ENCODE peak calls at places on chromosomes 1 and 21, in five cellular contexts. D is A549, Z is HepG2, J is GM12878, G is H1. B is an unnamed sample.

GRCh38 chr1:168236836-168237611 is 11.2 kb downstream of the SFT2D2 start:
- DNase-seq in D (no peak), Z (no peak), J (no peak), G (no peak), B (no peak)

GRCh38 chr1:74505133-74505532 is 7.3 kb downstream of the LRRC53 start:
- DNase-seq in D (no peak), Z (no peak), J (no peak), G (no peak), B (no peak)

GRCh38 chr1:243343970-243344749 is 88.3 kb downstream of the SDCCAG8 start:
- DNase-seq in D (peak; percentile 25), Z (peak; percentile 43), J (peak; percentile 20), G (no peak), B (peak; percentile 61)

GRCh38 chr21:45983981-45984551 is 2.5 kb downstream of the COL6A1 start:
- DNase-seq in D (no peak), Z (no peak), J (no peak), G (no peak), B (peak; percentile 63)

GRCh38 chr1:10867138-10867721 is 70.8 kb upstream of the CASZ1 start:
- DNase-seq in D (peak; percentile 24), Z (no peak), J (no peak), G (peak; percentile 90), B (peak; percentile 78)

GRCh38 chr1:156583821-156584622 is 4.5 kb downstream of the TTC24 start:
- DNase-seq in D (peak; percentile 85), Z (peak; percentile 40), J (no peak), G (peak; percentile 88), B (peak; percentile 83)

GRCh38 chr1:29974345-29974744 is 738.0 kb downstream of the PTPRU start:
- DNase-seq in D (peak; percentile 44), Z (peak; percentile 4), J (no peak), G (peak; percentile 44), B (no peak)

GRCh38 chr1:64759968-64760367 is 15.1 kb downstream of the RAVER2 start:
- DNase-seq in D (no peak), Z (no peak), J (no peak), G (no peak), B (no peak)

GRCh38 chr1:173418107-173418985 is 58.8 kb upstream of the PRDX6 start:
- DNase-seq in D (no peak), Z (no peak), J (peak; percentile 72), G (no peak), B (no peak)

GRCh38 chr1:234546890-234547788 is 62.8 kb downstream of the IRF2BP2 start:
- DNase-seq in D (no peak), Z (no peak), J (no peak), G (no peak), B (peak; percentile 63)

GRCh38 chr1:234478481-234479309 is at the start of gene TARBP1:
- DNase-seq in D (peak; percentile 86), Z (peak; percentile 66), J (no peak), G (peak; percentile 82), B (peak; percentile 92)

GRCh38 chr1:9225411-9225785 is 9.2 kb upstream of the H6PD start:
- DNase-seq in D (no peak), Z (no peak), J (no peak), G (no peak), B (no peak)

DNA sequence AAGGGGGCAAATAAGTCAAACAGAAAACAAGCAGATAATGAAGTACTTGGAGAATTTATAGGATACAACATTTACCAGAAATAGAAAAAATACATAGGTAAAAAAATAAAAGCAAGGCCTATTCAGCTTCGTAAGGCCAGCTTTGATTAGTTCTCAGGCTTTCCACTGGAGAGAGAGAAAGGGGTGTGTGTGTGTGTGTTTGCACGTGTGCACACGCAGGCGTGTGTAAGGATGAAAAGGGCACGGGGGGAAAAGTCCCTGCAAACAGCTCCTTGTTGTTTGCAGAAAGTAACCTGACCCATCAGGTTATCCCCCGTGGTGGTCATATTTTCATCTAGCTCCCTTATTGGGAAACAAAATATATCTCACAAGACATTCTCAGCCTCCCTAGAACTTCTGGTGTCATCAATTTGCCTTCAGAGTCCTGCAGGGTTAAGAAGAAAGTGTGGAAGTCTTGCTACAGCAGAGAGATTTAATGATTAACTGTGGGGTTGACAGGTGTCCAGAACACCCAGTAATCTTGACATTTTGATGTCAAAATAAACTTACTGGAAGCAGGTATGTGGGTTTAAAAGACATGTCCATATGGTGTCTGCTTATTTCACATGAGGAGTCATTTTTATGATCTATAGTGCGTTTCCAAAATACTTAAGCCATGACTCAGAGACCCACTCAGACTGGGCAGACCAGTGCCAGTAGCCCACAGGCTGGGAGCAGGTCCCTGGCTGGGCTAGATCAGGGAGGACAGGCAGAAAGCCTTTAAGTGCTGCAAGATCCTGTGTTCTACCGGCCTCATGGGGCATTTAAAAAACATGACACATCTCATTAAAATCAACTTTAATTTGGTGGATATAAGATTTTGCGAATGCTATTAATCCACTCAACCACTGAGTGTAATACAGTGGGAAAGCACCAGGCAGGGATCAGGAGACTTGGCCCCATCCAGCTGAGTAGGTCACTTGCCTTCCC is 487.6 kb upstream of the CAMK1G start:
- DNase-seq in D (peak; percentile 36), Z (no peak), J (no peak), G (no peak), B (no peak)
- TF ChIP-seq KDM1A in D (no peak), Z (no peak), J (no peak), G (no peak), B (no peak)

DNA sequence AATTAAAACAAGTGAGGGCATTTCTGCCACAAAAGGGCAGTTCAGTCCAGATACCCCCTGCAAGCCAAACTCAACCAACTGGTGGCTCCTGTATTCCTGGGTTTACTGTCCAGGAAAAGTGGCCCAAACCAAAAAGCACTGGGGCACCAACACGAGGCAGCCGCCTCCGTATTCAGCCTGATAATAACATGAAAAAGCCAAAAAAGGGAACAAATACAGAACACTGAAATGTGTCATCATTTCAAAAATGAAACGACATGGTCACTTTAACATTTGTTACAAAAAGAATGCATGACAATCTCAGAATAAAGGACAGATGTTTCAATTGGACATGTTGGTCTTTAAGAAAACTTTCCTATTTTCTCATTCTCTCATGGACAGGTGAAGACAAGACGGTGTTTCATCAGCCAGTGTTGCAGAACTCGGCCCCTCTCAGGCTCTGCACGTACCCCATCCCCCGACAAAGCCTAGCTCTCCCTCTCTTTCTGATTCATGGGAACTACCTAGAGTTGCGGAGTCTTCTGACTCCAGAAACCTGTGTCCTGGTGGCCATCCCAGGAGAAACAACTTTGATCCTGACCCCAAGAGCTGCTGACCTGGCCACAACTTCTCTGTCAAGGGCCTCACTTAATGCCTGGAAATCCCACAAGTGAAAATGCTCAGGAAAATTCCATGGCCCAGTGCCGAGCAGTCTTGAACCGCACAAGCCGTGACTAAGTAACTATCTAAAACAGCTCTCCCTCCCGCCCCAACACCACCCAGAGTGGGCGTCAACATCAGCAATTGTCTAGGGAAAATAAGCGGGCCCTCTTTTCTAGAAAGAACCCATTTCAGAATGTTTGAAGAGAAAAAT is 27.1 kb downstream of the ZBTB17 start:
- DNase-seq in D (no peak), Z (no peak), J (no peak), G (no peak), B (peak; percentile 72)
- TF ChIP-seq KDM1A in D (no peak), Z (no peak), J (no peak), G (no peak), B (no peak)

DNA sequence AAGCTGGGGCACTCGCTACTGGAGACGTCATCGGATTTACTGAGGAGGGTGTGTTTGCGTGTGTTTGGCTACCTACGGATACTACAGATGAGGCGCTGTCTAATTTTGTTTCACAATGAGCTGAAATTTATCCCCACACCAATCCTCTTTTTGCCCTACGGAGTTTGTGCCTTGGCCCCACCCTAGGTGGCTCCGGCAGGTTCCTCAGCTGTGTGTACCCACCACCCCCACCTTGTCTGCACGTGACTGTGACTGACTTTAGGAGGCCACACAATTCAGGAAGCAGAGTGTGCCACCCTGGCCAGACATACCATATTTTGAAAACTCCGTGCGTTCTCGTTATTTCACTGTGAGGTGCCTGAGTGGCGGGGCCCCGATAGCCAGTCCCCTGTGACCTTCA is 63.7 kb downstream of the AGPAT3 start:
- DNase-seq in D (no peak), Z (no peak), J (no peak), G (no peak), B (no peak)
- TF ChIP-seq KDM1A in D (no peak), Z (no peak), J (no peak), G (no peak), B (no peak)

GRCh38 chr1:180156631-180157091 is 2.0 kb downstream of the QSOX1 start:
- DNase-seq in D (no peak), Z (no peak), J (no peak), G (no peak), B (no peak)
- TF ChIP-seq KDM1A in D (no peak), Z (no peak), J (no peak), G (no peak), B (peak; percentile 9)

DNA sequence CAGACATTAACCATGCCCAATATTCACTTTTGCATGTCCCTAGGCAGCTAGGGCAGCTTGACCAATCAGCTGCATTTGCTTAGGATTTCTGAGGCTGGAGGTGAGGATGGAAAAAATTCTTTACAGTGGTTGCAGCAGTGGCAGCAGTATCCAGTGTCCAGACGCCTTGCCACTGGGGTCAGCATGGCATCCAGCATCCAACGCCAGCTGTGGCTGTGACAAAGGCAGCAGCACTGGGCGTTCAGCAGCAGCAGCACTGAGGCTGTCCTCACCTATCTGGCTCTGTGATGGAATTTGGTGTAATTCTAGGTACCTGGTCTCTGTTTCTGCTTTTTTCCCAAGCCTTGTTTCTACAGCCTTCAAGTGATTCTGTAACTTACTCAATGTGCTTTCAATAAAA is 15.5 kb downstream of the RHBDL2 start:
- DNase-seq in D (no peak), Z (no peak), J (no peak), G (no peak), B (no peak)
- TF ChIP-seq KDM1A in D (no peak), Z (no peak), J (no peak), G (no peak), B (no peak)

B was measured in K562.